ENCODE peak calls at places on chromosomes 16 and 17, in seven cellular contexts. R, C, N, V, M, Q and X are unnamed samples.

GRCh38 chr17:21275579-21276339 is 8.8 kb upstream of the MAP2K3 start:
- DNase-seq in R (peak), C (peak), N (peak), V (no peak), M (peak), Q (peak), X (peak)

GRCh38 chr17:73552300-73553088 is 91.8 kb downstream of the SDK2 start:
- DNase-seq in R (no peak), C (no peak), N (no peak), V (no peak), M (no peak), Q (no peak), X (no peak)

GRCh38 chr17:41772586-41773189 is 13.8 kb downstream of the JUP start:
- DNase-seq in R (no peak), C (no peak), N (no peak), V (no peak), M (no peak), Q (peak), X (no peak)

GRCh38 chr17:10471853-10472252 is 2.5 kb upstream of the MYH4 start:
- DNase-seq in R (no peak), C (no peak), N (no peak), V (no peak), M (no peak), Q (no peak), X (no peak)

GRCh38 chr17:38598536-38598935 is 7.2 kb downstream of the SRCIN1 start:
- DNase-seq in R (peak), C (peak), N (peak), V (peak), M (no peak), Q (peak), X (peak)

GRCh38 chr16:68450741-68451140 is 2.4 kb upstream of the SMPD3 start:
- DNase-seq in R (no peak), C (no peak), N (no peak), V (no peak), M (no peak), Q (no peak), X (no peak)

GRCh38 chr16:67277294-67277998 is 1.9 kb upstream of the PLEKHG4 start:
- DNase-seq in R (no peak), C (peak), N (no peak), V (peak), M (no peak), Q (peak), X (no peak)

GRCh38 chr16:70601576-70602575 is 44.5 kb upstream of the IL34 start:
- DNase-seq in R (no peak), C (no peak), N (no peak), V (no peak), M (no peak), Q (no peak), X (no peak)

GRCh38 chr16:8859913-8860881 is 8.6 kb downstream of the CARHSP1 start:
- DNase-seq in R (no peak), C (no peak), N (no peak), V (no peak), M (no peak), Q (peak), X (peak)

GRCh38 chr17:43636446-43636845 is 25.3 kb downstream of the MEOX1 start:
- DNase-seq in R (no peak), C (no peak), N (no peak), V (no peak), M (no peak), Q (no peak), X (no peak)

GRCh38 chr17:50554201-50554600 is 6.3 kb upstream of the CACNA1G start:
- DNase-seq in R (no peak), C (no peak), N (no peak), V (no peak), M (no peak), Q (no peak), X (no peak)

GRCh38 chr17:64938925-64939474 is 19.7 kb upstream of the LRRC37A3 start:
- DNase-seq in R (peak), C (peak), N (peak), V (no peak), M (no peak), Q (peak), X (peak)

GRCh38 chr17:64115871-64116534 is 13.9 kb downstream of the ERN1 start:
- DNase-seq in R (no peak), C (no peak), N (no peak), V (no peak), M (no peak), Q (no peak), X (no peak)

GRCh38 chr17:4833941-4834501 is 881 bp downstream of the MINK1 start:
- DNase-seq in R (no peak), C (no peak), N (peak), V (no peak), M (no peak), Q (peak), X (no peak)

GRCh38 chr17:34519286-34519685 is 60.1 kb upstream of the TMEM132E start:
- DNase-seq in R (peak), C (peak), N (peak), V (no peak), M (no peak), Q (peak), X (no peak)

GRCh38 chr17:1107777-1108559 is 71.8 kb downstream of the ABR start:
- DNase-seq in R (peak), C (no peak), N (no peak), V (no peak), M (no peak), Q (no peak), X (no peak)
- TF ChIP-seq JUND in R (no peak), C (no peak), N (no peak), V (no peak), M (no peak), Q (no peak), X (no peak)

DNA sequence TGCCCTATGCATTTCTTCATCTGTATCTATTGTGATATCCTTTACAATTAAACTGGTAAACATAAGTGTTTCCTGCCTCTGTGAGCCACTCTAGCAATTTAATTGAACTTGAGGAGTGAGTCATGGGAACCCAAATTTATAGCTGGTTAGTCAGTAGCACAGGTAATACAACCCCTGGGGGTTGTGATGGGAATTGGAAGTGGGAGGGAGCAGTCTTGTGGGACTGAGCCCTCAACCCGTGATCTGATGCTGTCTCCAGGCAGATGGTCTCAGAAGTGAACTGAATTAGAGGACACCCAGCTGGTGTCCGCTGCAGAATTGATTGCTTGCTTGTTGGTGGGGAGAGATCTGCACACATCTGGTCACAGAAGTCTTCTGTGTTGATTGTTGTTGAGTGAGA is 7.7 kb upstream of the ST6GALNAC2 start:
- DNase-seq in R (no peak), C (no peak), N (no peak), V (peak), M (no peak), Q (no peak), X (no peak)
- TF ChIP-seq JUND in R (no peak), C (no peak), N (no peak), V (peak), M (no peak), Q (no peak), X (no peak)

DNA sequence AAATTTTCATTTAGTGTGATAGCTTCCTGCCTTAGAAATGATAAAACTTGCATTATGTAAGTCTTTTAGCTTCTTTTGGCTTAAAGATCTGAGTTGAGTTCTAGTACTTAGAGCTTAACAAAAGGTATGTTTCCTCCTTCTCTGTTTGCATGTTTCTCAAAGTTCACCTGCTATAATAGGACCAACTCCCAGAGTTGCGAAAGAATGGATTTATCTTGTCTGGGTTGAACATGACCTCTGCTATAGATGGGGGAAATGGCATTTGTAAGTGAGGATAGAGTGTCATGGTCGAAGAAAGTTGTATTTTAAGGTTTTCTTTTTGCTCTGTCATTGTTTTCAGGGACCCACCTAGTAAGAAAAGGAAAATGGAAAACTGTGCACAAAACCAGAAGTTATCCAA is 7.2 kb downstream of the ATMIN start:
- DNase-seq in R (no peak), C (no peak), N (no peak), V (no peak), M (no peak), Q (peak), X (no peak)
- TF ChIP-seq JUND in R (no peak), C (no peak), N (no peak), V (no peak), M (no peak), Q (no peak), X (no peak)

GRCh38 chr16:87664792-87665191 is 62.5 kb downstream of the JPH3 start:
- DNase-seq in R (no peak), C (no peak), N (no peak), V (no peak), M (no peak), Q (no peak), X (no peak)

GRCh38 chr16:87666919-87667318 is 64.6 kb downstream of the JPH3 start:
- DNase-seq in R (no peak), C (no peak), N (no peak), V (no peak), M (no peak), Q (no peak), X (no peak)

GRCh38 chr16:87662254-87663204 is 60.2 kb downstream of the JPH3 start:
- DNase-seq in R (no peak), C (no peak), N (no peak), V (no peak), M (no peak), Q (no peak), X (no peak)

GRCh38 chr16:87667443-87667842 is 65.1 kb downstream of the JPH3 start:
- DNase-seq in R (no peak), C (no peak), N (no peak), V (no peak), M (no peak), Q (no peak), X (no peak)

GRCh38 chr16:87665193-87665592 is 62.9 kb downstream of the JPH3 start:
- DNase-seq in R (no peak), C (no peak), N (no peak), V (no peak), M (no peak), Q (no peak), X (no peak)
- TF ChIP-seq JUND in R (no peak), C (no peak), N (no peak), V (no peak), M (no peak), Q (no peak), X (no peak)

DNA sequence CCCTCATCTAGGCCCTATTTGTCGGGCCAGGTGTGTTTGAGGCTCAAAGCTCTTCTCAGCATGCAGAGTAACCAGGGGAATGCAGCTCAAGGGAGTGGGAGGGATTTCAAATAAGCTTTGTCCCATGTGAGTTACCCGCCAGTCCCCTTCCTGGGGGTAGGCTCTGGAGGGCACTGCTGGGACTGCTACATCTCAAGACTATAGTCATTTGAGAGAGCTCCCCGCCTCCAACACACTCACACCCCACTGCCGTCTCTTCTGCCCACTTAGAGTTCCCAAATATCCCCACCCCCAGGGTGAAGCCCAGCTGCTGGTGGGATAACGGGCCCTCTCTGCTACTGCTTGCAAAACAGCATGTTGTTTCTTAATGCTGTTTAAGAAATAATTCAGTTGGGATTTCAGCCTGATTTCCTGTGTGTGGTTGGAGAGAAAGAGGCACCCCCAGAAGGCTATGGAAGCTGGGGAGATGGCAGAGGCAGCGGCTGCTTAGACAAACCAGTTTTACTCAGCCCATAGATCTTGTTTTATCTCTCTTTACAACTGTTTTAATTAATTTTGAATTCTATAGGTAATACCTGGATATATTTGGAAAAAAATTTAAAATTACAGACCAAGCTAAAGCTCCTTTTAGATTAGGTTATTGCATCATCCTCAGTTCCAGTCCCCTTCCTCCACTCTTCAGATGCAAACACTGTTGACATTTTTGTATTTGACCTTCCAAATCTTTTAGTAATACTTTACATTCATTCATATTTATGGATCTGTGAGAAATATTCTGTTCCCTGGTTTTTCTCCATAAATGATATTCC is 4.1 kb upstream of the MPO start:
- DNase-seq in R (peak), C (no peak), N (no peak), V (no peak), M (no peak), Q (no peak), X (no peak)
- TF ChIP-seq JUND in R (no peak), C (peak), N (no peak), V (no peak), M (no peak), Q (no peak), X (no peak)

GRCh38 chr16:18846416-18846815 is 45.1 kb upstream of the ARL6IP1 start:
- DNase-seq in R (no peak), C (no peak), N (no peak), V (no peak), M (no peak), Q (no peak), X (no peak)

GRCh38 chr16:18839555-18839954 is 38.2 kb upstream of the ARL6IP1 start:
- DNase-seq in R (no peak), C (no peak), N (no peak), V (no peak), M (no peak), Q (peak), X (peak)

GRCh38 chr16:18842565-18842964 is 41.2 kb upstream of the ARL6IP1 start:
- DNase-seq in R (no peak), C (no peak), N (no peak), V (no peak), M (no peak), Q (no peak), X (no peak)

GRCh38 chr16:18836702-18837101 is 35.4 kb upstream of the ARL6IP1 start:
- DNase-seq in R (no peak), C (no peak), N (no peak), V (no peak), M (no peak), Q (no peak), X (no peak)

DNA sequence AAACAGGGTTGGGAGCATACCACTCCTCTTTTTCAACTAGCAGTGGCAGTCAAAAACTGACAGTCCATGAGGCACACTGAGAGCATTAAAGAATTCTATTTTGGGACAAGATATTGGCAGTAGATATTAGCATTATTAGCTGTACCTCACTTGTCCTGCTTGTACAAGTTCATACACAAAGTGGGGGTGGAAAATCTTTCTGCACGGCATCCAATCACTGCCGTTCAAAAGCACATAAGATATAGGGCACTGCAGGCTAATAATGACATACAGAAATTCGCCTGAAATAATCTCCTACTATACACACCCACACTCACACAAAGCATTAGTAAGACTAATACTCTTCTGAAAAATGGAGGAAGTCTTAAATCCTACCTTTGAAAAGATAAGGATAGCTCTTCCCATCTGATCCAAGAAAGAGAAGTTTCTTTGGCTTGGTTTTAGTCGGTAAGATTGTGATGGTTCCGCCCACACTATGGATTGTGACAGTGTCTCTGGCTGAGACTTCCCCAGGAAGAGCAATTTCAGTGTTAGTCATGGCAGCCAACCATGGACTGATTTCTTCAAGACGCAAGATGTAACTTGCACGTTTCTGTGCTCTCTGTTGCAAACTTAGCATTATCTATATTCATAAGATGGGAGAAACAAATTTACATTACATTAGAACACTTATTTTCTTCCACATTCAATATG is 40.6 kb upstream of the ARL6IP1 start:
- DNase-seq in R (no peak), C (no peak), N (no peak), V (no peak), M (no peak), Q (no peak), X (no peak)
- TF ChIP-seq JUND in R (no peak), C (no peak), N (no peak), V (no peak), M (no peak), Q (no peak), X (no peak)